ENCODE peak calls at places on chromosomes 6 and 20, in ten cellular contexts. E, L, T, J, F, P, B, G, O and S are unnamed samples. For H3K27me3, the result is how much of the 10 kb centered on the place peaks cover.

GRCh38 chr6:104087765-104088164 is 772.0 kb downstream of the HACE1 start:
- DNase-seq in T (no peak), E (no peak), P (no peak), L (no peak), B (no peak), G (no peak), F (no peak), O (no peak), J (no peak), S (no peak)

GRCh38 chr6:157046776-157047175 is 269.6 kb downstream of the ARID1B start:
- DNase-seq in L (no peak), O (no peak), P (no peak), T (no peak), B (no peak), G (no peak), F (no peak), J (no peak), E (no peak), S (no peak)

GRCh38 chr6:151288711-151289398 is 49.1 kb downstream of the AKAP12 start:
- DNase-seq in G (peak), J (no peak), E (no peak), F (no peak), L (no peak), O (no peak), T (no peak), B (no peak), P (no peak), S (no peak)

GRCh38 chr20:22931653-22932052 is 103.5 kb upstream of the SSTR4 start:
- DNase-seq in J (no peak), T (no peak), F (no peak), P (no peak), G (no peak), L (no peak), O (no peak), E (no peak), B (no peak), S (no peak)

GRCh38 chr6:108588586-108588985 is 27.9 kb downstream of the FOXO3 start:
- DNase-seq in P (peak), J (peak), F (peak), L (no peak), O (no peak), G (no peak), B (no peak), T (no peak), E (no peak), S (no peak)

GRCh38 chr6:36029464-36029863 is 1.9 kb downstream of the MAPK14 start:
- DNase-seq in G (no peak), P (no peak), B (no peak), O (no peak), J (peak), E (no peak), F (peak), L (no peak), T (no peak), S (no peak)

GRCh38 chr6:14549319-14549770 is 431.8 kb downstream of the CD83 start:
- DNase-seq in B (no peak), O (no peak), L (no peak), G (no peak), P (no peak), F (no peak), J (no peak), T (no peak), E (no peak), S (no peak)

GRCh38 chr20:25053207-25054132 is 4.5 kb downstream of the ACSS1 start:
- DNase-seq in P (peak), L (peak), T (no peak), O (peak), G (no peak), E (peak), B (peak), J (no peak), F (no peak), S (no peak)

GRCh38 chr20:45940469-45940868 is 6.0 kb downstream of the PCIF1 start:
- DNase-seq in L (no peak), B (no peak), G (no peak), E (no peak), F (no peak), T (no peak), P (no peak), O (no peak), J (no peak), S (no peak)

DNA sequence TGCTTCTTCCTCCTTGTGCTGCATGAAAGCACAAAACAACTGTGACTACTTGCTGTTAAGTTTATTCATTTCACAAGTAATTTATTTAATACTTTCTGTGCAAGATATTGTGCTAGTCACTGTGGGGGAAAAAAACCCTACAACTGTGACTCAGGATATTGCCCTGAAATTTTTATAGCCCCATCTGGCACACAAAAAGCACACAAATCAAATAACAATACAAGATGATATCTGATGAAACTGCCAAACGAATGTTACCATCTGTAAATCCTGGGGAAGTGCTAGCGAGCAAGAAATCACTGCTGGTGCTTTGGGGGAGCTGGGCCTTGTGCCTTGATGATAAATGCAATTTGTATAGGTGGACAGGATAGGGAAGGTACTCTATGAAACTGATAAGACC is 115.5 kb downstream of the RTN4IP1 start:
- DNase-seq in L (no peak), E (no peak), G (peak), B (no peak), O (no peak), F (peak), J (peak), P (no peak), T (no peak), S (no peak)
- H3K4me3 ChIP-seq in L (no peak), E (peak), G (peak), B (peak), O (peak), F (peak), J (peak), P (no peak), T (no peak), S (peak)

GRCh38 chr20:44805991-44806729 is 4.2 kb downstream of the RIMS4 start:
- DNase-seq in O (no peak), L (peak), F (no peak), P (peak), G (peak), J (no peak), T (peak), B (peak), E (peak), S (peak)
- H3K27me3 ChIP-seq in O (half or more), L (under half), F (half or more), P (half or more), G (under half), J (under half), T (under half), B (under half), E (half or more), S (under half)

GRCh38 chr6:112016335-112016734 is 37.6 kb upstream of the CCN6 start:
- DNase-seq in P (no peak), O (peak), G (no peak), L (no peak), J (peak), T (no peak), B (peak), F (peak), E (no peak), S (no peak)
- TF ChIP-seq CTCF in P (no peak), O (no peak), G (no peak), L (no peak), J (no peak), T (no peak), B (no peak), F (no peak), E (no peak), S (no peak)

GRCh38 chr6:99348823-99349619 is 453 bp downstream of the FAXC start:
- DNase-seq in O (no peak), E (no peak), G (peak), P (peak), J (no peak), F (peak), B (no peak), L (peak), T (peak), S (no peak)
- H3K4me3 ChIP-seq in O (peak), E (peak), G (peak), P (peak), J (peak), F (peak), B (peak), L (peak), T (peak), S (peak)

GRCh38 chr20:60297649-60298048 is 339.4 kb downstream of the CDH26 start:
- DNase-seq in G (no peak), B (no peak), J (no peak), L (no peak), E (no peak), O (no peak), P (no peak), T (no peak), F (no peak), S (no peak)

GRCh38 chr20:60292001-60292520 is 333.8 kb downstream of the CDH26 start:
- DNase-seq in T (no peak), E (no peak), B (no peak), O (no peak), G (no peak), P (no peak), F (no peak), L (no peak), J (no peak), S (no peak)

GRCh38 chr20:60298647-60299046 is 340.4 kb downstream of the CDH26 start:
- DNase-seq in F (no peak), G (no peak), E (no peak), L (no peak), T (no peak), O (no peak), B (no peak), J (no peak), P (no peak), S (no peak)

GRCh38 chr20:60294627-60295026 is 336.4 kb downstream of the CDH26 start:
- DNase-seq in T (no peak), L (no peak), O (no peak), F (no peak), G (no peak), B (no peak), P (no peak), E (no peak), J (no peak), S (no peak)

DNA sequence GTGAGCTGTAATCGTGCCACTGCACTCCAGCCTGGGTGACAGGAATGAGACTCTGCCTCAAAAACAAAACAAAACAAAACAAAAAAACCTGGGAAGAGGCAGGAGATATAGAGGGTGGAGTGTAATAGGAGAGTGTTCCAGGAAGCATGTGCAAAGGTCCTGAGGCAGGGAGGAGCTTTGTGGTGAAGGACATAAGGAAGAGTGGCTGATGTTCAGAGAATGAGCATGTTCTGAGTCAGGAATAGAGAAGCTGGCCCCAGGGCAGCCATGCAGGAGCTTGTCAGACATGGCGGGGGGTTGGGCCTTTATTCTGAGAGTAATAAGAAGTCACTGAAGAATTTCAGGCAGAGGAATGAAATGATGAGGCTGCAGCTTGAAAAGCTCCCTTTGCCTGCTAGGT is 337.0 kb downstream of the CDH26 start:
- DNase-seq in J (peak), P (no peak), T (no peak), O (no peak), F (no peak), L (no peak), E (no peak), B (no peak), G (no peak), S (no peak)
- H3K27me3 ChIP-seq in J (under half), P (under half), T (under half), O (under half), F (under half), L (under half), E (under half), B (under half), G (under half), S (under half)

GRCh38 chr6:34027939-34028441 is 117.9 kb downstream of the GRM4 start:
- DNase-seq in B (no peak), O (no peak), J (no peak), P (no peak), E (no peak), T (no peak), L (no peak), G (no peak), F (no peak), S (no peak)

GRCh38 chr6:34028691-34029360 is 117.1 kb downstream of the GRM4 start:
- DNase-seq in F (no peak), J (no peak), P (no peak), O (no peak), E (no peak), L (no peak), T (no peak), G (no peak), B (no peak), S (no peak)

GRCh38 chr6:34031567-34032383 is 114.1 kb downstream of the GRM4 start:
- DNase-seq in F (no peak), E (no peak), B (no peak), T (no peak), J (no peak), G (no peak), L (no peak), P (no peak), O (no peak), S (no peak)

GRCh38 chr6:34030831-34031566 is 114.9 kb downstream of the GRM4 start:
- DNase-seq in O (no peak), F (no peak), E (no peak), L (no peak), B (no peak), J (no peak), T (no peak), G (no peak), P (no peak), S (no peak)

DNA sequence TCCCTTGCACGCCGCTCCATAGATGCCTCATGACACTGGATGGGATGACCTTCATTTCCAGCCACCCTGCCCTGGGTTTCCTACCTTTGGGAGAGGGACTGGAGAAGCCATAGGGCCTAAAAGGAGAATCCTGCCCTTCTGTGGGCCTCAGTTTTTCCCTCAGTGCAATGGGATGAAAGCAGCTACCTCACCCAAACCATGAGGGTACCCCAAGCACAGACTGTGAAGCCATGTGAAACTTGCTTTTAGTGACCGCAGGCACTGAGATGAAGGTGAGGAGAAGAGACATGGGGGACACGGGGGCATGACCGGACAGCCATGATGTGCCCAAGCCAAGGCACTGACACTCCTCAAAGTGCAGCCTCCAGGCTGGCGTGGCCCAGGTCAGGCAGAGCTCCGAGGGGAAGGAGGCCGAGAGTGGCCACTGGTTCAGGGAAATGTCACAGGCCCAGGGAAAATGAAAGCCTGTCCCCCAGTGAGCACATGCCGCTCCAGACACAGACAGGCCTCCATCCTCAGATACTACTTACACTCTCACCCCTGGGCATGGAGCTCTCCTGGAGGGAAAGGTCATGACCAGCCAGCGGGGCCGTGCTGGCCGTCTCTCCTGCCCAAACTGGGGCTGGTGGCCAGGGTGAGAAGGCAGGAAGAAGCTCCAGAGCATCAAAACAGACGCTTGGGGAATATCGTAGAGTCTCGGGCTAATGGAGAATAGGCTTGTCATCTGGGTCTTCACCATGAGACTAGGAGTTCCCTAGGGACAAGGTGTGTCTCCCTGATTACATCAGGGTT is 116.2 kb downstream of the GRM4 start:
- DNase-seq in O (no peak), P (no peak), L (no peak), G (no peak), F (no peak), E (no peak), T (no peak), J (no peak), B (no peak), S (no peak)
- TF ChIP-seq CTCF in O (no peak), P (no peak), L (no peak), G (no peak), F (no peak), E (no peak), T (no peak), J (no peak), B (no peak), S (no peak)

DNA sequence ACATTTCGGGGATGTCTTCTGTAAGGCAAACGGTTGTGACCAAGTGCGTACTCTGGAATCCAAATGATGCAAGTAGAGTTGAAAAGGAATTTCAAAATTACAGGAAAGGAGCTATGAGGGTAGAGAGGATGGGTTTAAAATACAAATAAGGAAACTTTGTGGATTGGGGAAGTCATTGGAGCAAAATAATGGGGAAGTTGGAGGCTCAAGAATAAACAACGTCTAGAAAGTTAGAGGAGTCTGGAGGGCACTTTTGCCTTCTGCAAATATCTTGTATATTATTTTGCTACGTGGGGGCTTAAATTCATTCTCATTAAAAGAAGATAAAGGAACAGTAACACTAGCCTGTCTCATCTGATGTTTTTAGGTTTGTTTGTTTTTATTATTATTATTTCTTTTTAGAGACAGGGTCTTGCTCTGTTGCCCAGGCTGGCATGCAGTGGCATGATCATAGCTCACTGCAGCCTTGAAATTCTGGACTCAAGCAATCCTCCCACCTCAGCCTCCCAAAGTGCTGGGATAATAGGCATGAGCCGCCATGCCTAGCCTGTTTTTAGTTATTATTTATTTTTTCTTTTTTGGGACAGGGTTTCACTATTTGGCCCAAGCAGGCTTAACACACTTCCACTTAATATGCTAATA is 55.0 kb upstream of the TNFAIP3 start:
- DNase-seq in O (no peak), P (no peak), G (no peak), E (no peak), B (no peak), L (no peak), F (no peak), T (no peak), J (no peak), S (no peak)
- H3K4me3 ChIP-seq in O (no peak), P (no peak), G (no peak), E (no peak), B (no peak), L (no peak), F (peak), T (no peak), J (no peak), S (peak)

DNA sequence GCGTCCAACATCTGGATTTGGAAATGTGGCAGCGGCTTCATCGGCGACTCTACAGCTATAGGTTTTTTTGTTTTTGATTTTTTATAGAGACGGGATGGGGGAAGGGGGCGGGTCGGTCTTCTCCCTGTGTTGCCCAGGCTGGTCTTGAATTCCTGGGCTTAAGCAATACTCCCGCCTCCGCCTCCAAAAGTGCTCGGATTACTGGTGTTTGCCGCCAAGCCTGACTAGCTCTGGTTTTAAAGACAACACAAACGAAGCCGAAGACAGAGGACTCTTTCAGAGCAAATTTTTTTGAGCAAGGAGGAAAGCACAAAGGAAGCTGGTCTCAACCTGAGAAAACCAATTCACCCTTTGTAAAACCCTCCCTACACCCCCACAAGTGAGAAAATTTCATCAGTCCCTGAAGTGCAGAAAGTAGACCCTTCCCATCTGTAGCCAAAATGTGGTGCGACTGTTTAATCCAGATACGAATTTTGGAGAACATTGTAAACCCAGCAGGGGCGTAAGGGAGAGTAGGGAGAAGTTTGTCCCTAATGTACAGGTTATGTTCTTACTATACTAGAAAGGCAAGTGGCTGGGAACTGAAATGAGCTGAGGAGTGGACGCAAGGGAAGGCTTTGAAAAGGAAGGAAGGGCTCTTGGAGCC is 185.9 kb downstream of the TRIM27 start:
- DNase-seq in B (no peak), J (peak), E (no peak), T (no peak), P (peak), F (no peak), O (no peak), L (no peak), G (no peak), S (no peak)
- H3K27me3 ChIP-seq in B (under half), J (under half), E (half or more), T (half or more), P (under half), F (under half), O (half or more), L (under half), G (half or more), S (under half)

GRCh38 chr6:144033816-144034540 is 25.9 kb upstream of the PLAGL1 start:
- DNase-seq in T (no peak), E (no peak), O (no peak), G (no peak), F (peak), P (no peak), L (no peak), J (peak), B (no peak), S (no peak)

DNA sequence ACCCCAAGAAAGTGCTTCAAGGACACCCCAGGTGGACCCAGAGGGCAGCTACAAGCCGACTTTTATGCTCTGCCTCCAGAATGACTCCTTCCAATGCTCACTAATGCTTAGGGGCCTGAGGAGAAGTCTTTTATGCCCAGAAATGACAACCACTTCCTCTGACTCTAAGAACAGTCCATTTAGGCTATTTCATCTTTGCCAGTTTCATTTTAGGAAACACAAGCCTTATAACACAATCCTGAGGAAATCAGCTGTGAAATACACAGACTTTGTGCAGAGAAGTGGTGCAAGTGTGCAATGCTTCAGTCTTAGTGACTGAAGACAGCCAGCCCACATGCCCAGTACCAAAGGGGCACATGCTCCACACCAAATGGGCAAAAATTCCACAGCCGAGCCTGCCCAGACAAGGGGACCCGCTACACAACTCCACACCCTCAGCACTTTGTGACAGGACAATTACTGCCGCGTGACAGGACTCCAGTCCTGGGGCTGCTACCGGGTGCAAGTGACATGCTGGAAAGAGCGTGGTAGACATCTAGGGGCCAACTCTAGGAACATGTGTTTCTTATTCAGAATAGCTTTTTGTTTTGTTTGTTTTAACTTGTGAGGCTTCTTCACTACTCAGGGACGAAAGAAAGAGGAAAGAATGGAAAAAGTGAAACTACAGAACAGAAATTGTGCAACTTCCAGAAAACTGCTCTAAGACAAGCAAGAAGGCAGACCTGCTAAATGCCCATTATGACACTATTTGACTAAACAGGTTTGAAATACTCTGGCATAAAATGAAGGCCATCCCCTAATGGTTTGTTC is 28.2 kb upstream of the PLAGL1 start:
- DNase-seq in T (peak), P (peak), J (no peak), L (peak), O (no peak), E (no peak), G (no peak), F (no peak), B (peak), S (no peak)
- TF ChIP-seq CTCF in T (no peak), P (peak), J (no peak), L (no peak), O (no peak), E (no peak), G (no peak), F (no peak), B (no peak), S (no peak)